ENCODE peak calls at places on chromosome 16, in four cellular contexts. T is GM12878, E is K562, V is HepG2. W is an unnamed sample.
A peak's percentile ranks its signal among the peaks of the same experiment; 100 is the strongest.

GRCh38 chr16:25747160-25747758 is 55.5 kb downstream of the HS3ST4 start:
- DNase-seq in T (no peak), E (peak; percentile 20), V (no peak), W (no peak)

GRCh38 chr16:21169249-21169981 is 10.9 kb downstream of the LDAF1 start:
- DNase-seq in T (no peak), E (peak; percentile 44), V (no peak), W (no peak)

GRCh38 chr16:57621521-57622268 is 6.7 kb upstream of the ADGRG1 start:
- DNase-seq in T (no peak), E (no peak), V (no peak), W (no peak)

GRCh38 chr16:79217375-79218011 is 383.0 kb downstream of the MAF start:
- DNase-seq in T (no peak), E (no peak), V (no peak), W (no peak)

GRCh38 chr16:72264776-72265175 is 92.8 kb upstream of the PMFBP1 start:
- DNase-seq in T (no peak), E (no peak), V (no peak), W (no peak)

GRCh38 chr16:21088646-21089538 is 61.8 kb downstream of the DNAH3 start:
- DNase-seq in T (no peak), E (no peak), V (no peak), W (no peak)

GRCh38 chr16:22171953-22172352 is 9.6 kb downstream of the SDR42E2 start:
- DNase-seq in T (no peak), E (no peak), V (no peak), W (no peak)

GRCh38 chr16:48330847-48331204 is 54.4 kb downstream of the SIAH1 start:
- DNase-seq in T (no peak), E (no peak), V (no peak), W (no peak)

GRCh38 chr16:78288915-78289314 is 189.5 kb downstream of the WWOX start:
- DNase-seq in T (no peak), E (no peak), V (no peak), W (no peak)

GRCh38 chr16:23435500-23435899 is 17.5 kb downstream of the COG7 start:
- DNase-seq in T (peak; percentile 15), E (peak; percentile 65), V (peak; percentile 77), W (peak; percentile 74)

GRCh38 chr16:88309905-88310259 is 72.9 kb upstream of the ZNF469 start:
- DNase-seq in T (no peak), E (no peak), V (no peak), W (no peak)

GRCh38 chr16:68894714-68895113 is 51.4 kb downstream of the TANGO6 start:
- DNase-seq in T (no peak), E (no peak), V (no peak), W (no peak)

GRCh38 chr16:11390573-11391495 is 45.6 kb downstream of the RMI2 start:
- DNase-seq in T (no peak), E (no peak), V (no peak), W (no peak)

GRCh38 chr16:77853125-77853524 is 64.8 kb downstream of the VAT1L start:
- DNase-seq in T (no peak), E (no peak), V (no peak), W (no peak)

GRCh38 chr16:24685539-24686432 is 43.7 kb upstream of the TNRC6A start:
- DNase-seq in T (no peak), E (no peak), V (peak; percentile 85), W (peak; percentile 79)

GRCh38 chr16:84992700-84993075 is 18.6 kb downstream of the ZDHHC7 start:
- DNase-seq in T (no peak), E (no peak), V (no peak), W (no peak)

GRCh38 chr16:77794586-77794985 is 6.2 kb downstream of the VAT1L start:
- DNase-seq in T (no peak), E (no peak), V (no peak), W (no peak)

GRCh38 chr16:28554634-28555423 is 1.1 kb downstream of the SGF29 start:
- DNase-seq in T (no peak), E (no peak), V (no peak), W (no peak)

GRCh38 chr16:30950516-30951073 is 1.7 kb downstream of the ORAI3 start:
- DNase-seq in T (no peak), E (no peak), V (no peak), W (no peak)

DNA sequence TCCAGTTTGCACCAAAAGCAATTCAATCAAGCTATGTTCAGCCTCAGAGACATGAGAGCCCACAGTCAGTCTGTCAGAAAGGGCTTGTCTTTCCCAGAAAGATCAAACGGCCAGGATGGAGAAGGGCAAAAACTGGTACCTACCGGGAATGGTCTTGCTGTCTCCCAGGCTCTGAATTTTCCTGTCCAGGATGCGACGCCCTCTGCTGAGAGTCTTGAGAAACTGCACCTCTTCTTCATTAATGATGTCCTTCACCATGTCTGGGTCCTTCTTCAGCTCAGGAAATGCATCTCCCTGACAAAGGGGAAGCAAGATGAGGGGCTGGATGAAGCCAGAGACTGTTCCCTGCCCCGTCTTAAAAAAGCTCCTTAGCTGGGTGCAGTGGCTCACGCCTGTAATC is 15.8 kb upstream of the EXOSC6 start:
- DNase-seq in T (no peak), E (peak; percentile 36), V (peak; percentile 72), W (peak; percentile 67)
- TF ChIP-seq JUNB in T (no peak), E (no peak), V (no peak), W (no peak)

GRCh38 chr16:9049241-9049640 is 42.2 kb upstream of the HAPSTR1 start:
- DNase-seq in T (no peak), E (no peak), V (no peak), W (no peak)

GRCh38 chr16:9046667-9047055 is 44.8 kb upstream of the HAPSTR1 start:
- DNase-seq in T (no peak), E (no peak), V (no peak), W (no peak)

GRCh38 chr16:9048302-9048700 is 43.1 kb upstream of the HAPSTR1 start:
- DNase-seq in T (no peak), E (no peak), V (no peak), W (no peak)

GRCh38 chr16:9050102-9050830 is 41.2 kb upstream of the HAPSTR1 start:
- DNase-seq in T (no peak), E (peak; percentile 50), V (peak; percentile 52), W (peak; percentile 41)

GRCh38 chr16:9047689-9048301 is 43.6 kb upstream of the HAPSTR1 start:
- DNase-seq in T (peak; percentile 62), E (peak; percentile 73), V (peak; percentile 97), W (peak; percentile 98)
- TF ChIP-seq CHD2 in T (no peak), E (no peak), V (no peak), W (no peak)

GRCh38 chr16:86396318-86396882 is 113.9 kb upstream of the FOXF1 start:
- DNase-seq in T (no peak), E (no peak), V (no peak), W (no peak)
- TF ChIP-seq JUNB in T (no peak), E (no peak), V (no peak), W (no peak)

GRCh38 chr16:67459066-67459857 is 21.7 kb downstream of the ATP6V0D1 start:
- DNase-seq in T (no peak), E (no peak), V (peak; percentile 70), W (no peak)
- TF ChIP-seq CHD2 in T (no peak), E (no peak), V (no peak), W (no peak)

GRCh38 chr16:73506568-73507056 is 458.7 kb upstream of the ZFHX3 start:
- DNase-seq in T (no peak), E (no peak), V (no peak), W (no peak)
- TF ChIP-seq JUNB in T (no peak), E (no peak), V (no peak), W (no peak)

GRCh38 chr16:12639044-12639443 is 164.6 kb downstream of the CPPED1 start:
- DNase-seq in T (no peak), E (peak; percentile 62), V (peak; percentile 52), W (no peak)
- TF ChIP-seq CHD2 in T (no peak), E (no peak), V (no peak), W (no peak)

GRCh38 chr16:67766281-67766680 is 40.1 kb downstream of the RANBP10 start:
- DNase-seq in T (no peak), E (no peak), V (no peak), W (no peak)
- TF ChIP-seq JUNB in T (no peak), E (no peak), V (no peak), W (no peak)

GRCh38 chr16:1212616-1213194 is 12.4 kb downstream of the TPSG1 start:
- DNase-seq in T (no peak), E (no peak), V (no peak), W (no peak)
- TF ChIP-seq CHD2 in T (no peak), E (no peak), V (no peak), W (no peak)